ENCODE peak calls at places on chromosomes 1 and 21, in six cellular contexts. V is neuronal stem cell, U is Right ventricle myocardium superior, X is HuH-7.5, T is LoVo, J is NCI-H1105 treated with DMSO at 0.1 percent for 48 hours. Y is an unnamed sample.
A peak's percentile ranks its signal among the peaks of the same experiment; 100 is the strongest.

GRCh38 chr1:243580072-243580471 is 270.0 kb downstream of the AKT3 start:
- DNase-seq in V (no peak), X (no peak), U (no peak), T (no peak), J (no peak), Y (no peak)

GRCh38 chr1:46616277-46617107 is at the start of gene MOB3C:
- DNase-seq in V (peak; percentile 33), U (peak; percentile 92), J (no peak), X (peak; percentile 33), T (peak; percentile 68), Y (peak; percentile 37)

GRCh38 chr1:19720174-19720573 is 55.5 kb downstream of the HTR6 start:
- DNase-seq in T (no peak), X (no peak), V (no peak), J (no peak), U (no peak), Y (no peak)

GRCh38 chr1:31811605-31812004 is 4.2 kb downstream of the SPOCD1 start:
- DNase-seq in T (no peak), J (peak; percentile 89), X (no peak), V (peak; percentile 75), U (no peak), Y (peak; percentile 77)

GRCh38 chr1:226993676-226994356 is 53.7 kb downstream of the COQ8A start:
- DNase-seq in X (no peak), U (peak; percentile 45), V (peak; percentile 24), T (no peak), J (no peak), Y (no peak)

GRCh38 chr1:214660900-214661299 is 57.9 kb downstream of the CENPF start:
- DNase-seq in V (no peak), J (peak; percentile 17), U (no peak), T (no peak), X (no peak), Y (no peak)

GRCh38 chr1:109761227-109762038 is 2.3 kb downstream of the EPS8L3 start:
- DNase-seq in X (no peak), J (no peak), V (no peak), T (no peak), U (no peak), Y (no peak)

GRCh38 chr1:206004821-206005220 is 1.6 kb upstream of the RAB7B start:
- DNase-seq in U (no peak), X (no peak), V (no peak), J (peak; percentile 37), T (no peak), Y (no peak)

GRCh38 chr1:205500240-205501218 is 3.9 kb upstream of the CDK18 start:
- DNase-seq in J (no peak), V (no peak), U (no peak), T (no peak), X (no peak), Y (no peak)

GRCh38 chr21:45207839-45208626 is 79.7 kb downstream of the POFUT2 start:
- DNase-seq in T (no peak), X (no peak), V (no peak), J (peak; percentile 1), U (no peak), Y (peak; percentile 89)

GRCh38 chr1:3891329-3891867 is 8.7 kb downstream of the C1orf174 start:
- DNase-seq in X (no peak), V (no peak), U (no peak), J (no peak), T (no peak), Y (no peak)

GRCh38 chr1:6998267-6998666 is 213.0 kb downstream of the CAMTA1 start:
- DNase-seq in U (no peak), J (no peak), V (no peak), T (peak; percentile 61), X (peak; percentile 33), Y (no peak)

GRCh38 chr1:216904457-216904856 is 181.2 kb upstream of the ESRRG start:
- DNase-seq in U (no peak), X (no peak), J (no peak), V (no peak), T (no peak), Y (no peak)

GRCh38 chr1:163668472-163668871 is 346.7 kb downstream of the NUF2 start:
- DNase-seq in X (no peak), J (no peak), U (no peak), T (no peak), V (no peak), Y (no peak)

GRCh38 chr1:160103658-160104519 is 5.5 kb upstream of the IGSF8 start:
- DNase-seq in V (no peak), U (peak; percentile 27), X (no peak), J (no peak), T (no peak), Y (no peak)

GRCh38 chr21:43196789-43197188 is 28.0 kb downstream of the CRYAA start:
- DNase-seq in U (peak; percentile 45), V (no peak), J (peak; percentile 13), T (no peak), X (no peak), Y (peak; percentile 52)

GRCh38 chr1:151993734-151994496 is at the start of gene S100A10:
- DNase-seq in V (no peak), U (peak; percentile 92), J (peak; percentile 21), T (peak; percentile 89), X (peak; percentile 67), Y (no peak)

GRCh38 chr1:20153000-20153418 is 13.9 kb downstream of the PLA2G2F start:
- DNase-seq in T (no peak), J (no peak), U (peak; percentile 72), X (no peak), V (no peak), Y (no peak)

GRCh38 chr1:95111014-95111413 is 6.1 kb upstream of the TLCD4 start:
- DNase-seq in T (no peak), U (no peak), J (no peak), V (no peak), X (no peak), Y (no peak)

GRCh38 chr21:33169360-33169759 is 60.4 kb upstream of the IFNAR2 start:
- DNase-seq in U (no peak), V (no peak), J (no peak), T (no peak), X (no peak), Y (no peak)

GRCh38 chr1:175245324-175245723 is 52.7 kb upstream of the KIAA0040 start:
- DNase-seq in U (no peak), T (no peak), J (no peak), V (no peak), X (no peak), Y (no peak)

GRCh38 chr1:101259744-101260148 is 22.9 kb downstream of the S1PR1 start:
- DNase-seq in U (no peak), V (no peak), X (no peak), J (no peak), T (peak; percentile 45), Y (no peak)

GRCh38 chr21:16573581-16573980 is 843.8 kb downstream of the USP25 start:
- DNase-seq in J (no peak), U (no peak), V (no peak), X (no peak), T (no peak), Y (no peak)

GRCh38 chr1:7639435-7640131 is 131.5 kb upstream of the VAMP3 start:
- DNase-seq in V (no peak), U (no peak), J (no peak), T (no peak), X (no peak), Y (no peak)

GRCh38 chr1:6795661-6796060 is 10.4 kb downstream of the CAMTA1 start:
- DNase-seq in V (no peak), J (no peak), U (no peak), T (no peak), X (no peak), Y (no peak)

GRCh38 chr21:25571726-25572121 is 35.6 kb downstream of the MRPL39 start:
- DNase-seq in T (no peak), J (no peak), U (no peak), X (no peak), V (no peak), Y (no peak)

GRCh38 chr1:89954401-89954800 is 40.5 kb upstream of the ZNF326 start:
- DNase-seq in T (no peak), J (no peak), U (no peak), X (no peak), V (no peak), Y (no peak)

GRCh38 chr1:85612704-85613361 is 32.3 kb downstream of the CCN1 start:
- DNase-seq in T (no peak), J (no peak), X (peak; percentile 65), U (no peak), V (no peak), Y (no peak)

GRCh38 chr21:37367301-37367757 is 756 bp downstream of the DYRK1A start:
- DNase-seq in U (peak; percentile 45), J (no peak), T (no peak), X (no peak), V (no peak), Y (peak; percentile 44)

GRCh38 chr1:8889925-8890785 is 11.7 kb upstream of the ENO1 start:
- DNase-seq in T (peak; percentile 21), U (peak; percentile 95), V (no peak), J (peak; percentile 79), X (no peak), Y (no peak)

Y was measured in NCI-H345.